ENCODE peak calls at places on chromosomes 5 and 9, in nine cellular contexts. One of them, this sample, is unnamed.

GRCh38 chr5:72065751-72066255 is 41.5 kb upstream of the MAP1B start:
- DNase-seq in stomach: no peak
- DNase-seq in HepG2: no peak
- DNase-seq in upper lobe of left lung: no peak
- DNase-seq in H1: peak
- DNase-seq in sigmoid colon: no peak
- DNase-seq in suprapubic skin: no peak
- DNase-seq in K562: no peak
- DNase-seq in transverse colon: no peak
- DNase-seq in this sample: no peak

GRCh38 chr9:133889498-133890301 is 102.4 kb downstream of the VAV2 start:
- DNase-seq in stomach: no peak
- DNase-seq in HepG2: no peak
- DNase-seq in upper lobe of left lung: no peak
- DNase-seq in H1: peak
- DNase-seq in sigmoid colon: no peak
- DNase-seq in suprapubic skin: no peak
- DNase-seq in K562: no peak
- DNase-seq in transverse colon: no peak
- DNase-seq in this sample: no peak

GRCh38 chr9:16267336-16268036 is 603.0 kb downstream of the BNC2 start:
- DNase-seq in stomach: peak
- DNase-seq in HepG2: peak
- DNase-seq in upper lobe of left lung: no peak
- DNase-seq in H1: no peak
- DNase-seq in sigmoid colon: no peak
- DNase-seq in suprapubic skin: no peak
- DNase-seq in K562: no peak
- DNase-seq in transverse colon: no peak
- DNase-seq in this sample: no peak

GRCh38 chr9:127067603-127068220 is 54.7 kb downstream of the ANGPTL2 start:
- DNase-seq in stomach: peak
- DNase-seq in HepG2: no peak
- DNase-seq in upper lobe of left lung: no peak
- DNase-seq in H1: peak
- DNase-seq in sigmoid colon: no peak
- DNase-seq in suprapubic skin: no peak
- DNase-seq in K562: no peak
- DNase-seq in transverse colon: no peak
- DNase-seq in this sample: peak

GRCh38 chr5:149264432-149265069 is 7.1 kb upstream of the AFAP1L1 start:
- DNase-seq in stomach: peak
- DNase-seq in HepG2: peak
- DNase-seq in upper lobe of left lung: no peak
- DNase-seq in H1: peak
- DNase-seq in sigmoid colon: no peak
- DNase-seq in suprapubic skin: no peak
- DNase-seq in K562: peak
- DNase-seq in transverse colon: peak
- DNase-seq in this sample: no peak

GRCh38 chr5:170937072-170937471 is 75.3 kb downstream of the RANBP17 start:
- DNase-seq in stomach: no peak
- DNase-seq in HepG2: no peak
- DNase-seq in upper lobe of left lung: no peak
- DNase-seq in H1: no peak
- DNase-seq in sigmoid colon: no peak
- DNase-seq in suprapubic skin: no peak
- DNase-seq in K562: no peak
- DNase-seq in transverse colon: no peak
- DNase-seq in this sample: no peak

GRCh38 chr5:125812631-125813030 is 610.6 kb upstream of the GRAMD2B start:
- DNase-seq in stomach: no peak
- DNase-seq in HepG2: no peak
- DNase-seq in upper lobe of left lung: no peak
- DNase-seq in H1: no peak
- DNase-seq in sigmoid colon: no peak
- DNase-seq in suprapubic skin: no peak
- DNase-seq in K562: no peak
- DNase-seq in transverse colon: no peak
- DNase-seq in this sample: no peak

GRCh38 chr9:133598978-133599377 is 10.2 kb downstream of the FAM163B start:
- DNase-seq in stomach: no peak
- DNase-seq in HepG2: no peak
- DNase-seq in upper lobe of left lung: peak
- DNase-seq in H1: no peak
- DNase-seq in sigmoid colon: no peak
- DNase-seq in suprapubic skin: no peak
- DNase-seq in K562: no peak
- DNase-seq in transverse colon: no peak
- DNase-seq in this sample: no peak

GRCh38 chr5:41418220-41419031 is 92.0 kb downstream of the PLCXD3 start:
- DNase-seq in stomach: no peak
- DNase-seq in HepG2: no peak
- DNase-seq in upper lobe of left lung: no peak
- DNase-seq in H1: no peak
- DNase-seq in sigmoid colon: no peak
- DNase-seq in suprapubic skin: no peak
- DNase-seq in K562: no peak
- DNase-seq in transverse colon: no peak
- DNase-seq in this sample: no peak

GRCh38 chr9:26919698-26920097 is 27.1 kb upstream of the CAAP1 start:
- DNase-seq in stomach: no peak
- DNase-seq in HepG2: no peak
- DNase-seq in upper lobe of left lung: no peak
- DNase-seq in H1: no peak
- DNase-seq in sigmoid colon: no peak
- DNase-seq in suprapubic skin: no peak
- DNase-seq in K562: no peak
- DNase-seq in transverse colon: no peak
- DNase-seq in this sample: no peak

GRCh38 chr5:56190500-56190899 is 42.6 kb downstream of the ANKRD55 start:
- DNase-seq in stomach: peak
- DNase-seq in HepG2: no peak
- DNase-seq in upper lobe of left lung: no peak
- DNase-seq in H1: no peak
- DNase-seq in sigmoid colon: peak
- DNase-seq in suprapubic skin: no peak
- DNase-seq in K562: no peak
- DNase-seq in transverse colon: peak
- DNase-seq in this sample: no peak

GRCh38 chr9:109551651-109552050 is 53.5 kb upstream of the PTPN3 start:
- DNase-seq in stomach: no peak
- DNase-seq in HepG2: no peak
- DNase-seq in upper lobe of left lung: no peak
- DNase-seq in H1: no peak
- DNase-seq in sigmoid colon: no peak
- DNase-seq in suprapubic skin: no peak
- DNase-seq in K562: no peak
- DNase-seq in transverse colon: no peak
- DNase-seq in this sample: no peak

GRCh38 chr5:54273715-54274114 is 36.7 kb downstream of the ARL15 start:
- DNase-seq in stomach: no peak
- DNase-seq in HepG2: peak
- DNase-seq in upper lobe of left lung: no peak
- DNase-seq in H1: no peak
- DNase-seq in sigmoid colon: no peak
- DNase-seq in suprapubic skin: no peak
- DNase-seq in K562: no peak
- DNase-seq in transverse colon: no peak
- DNase-seq in this sample: peak

DNA sequence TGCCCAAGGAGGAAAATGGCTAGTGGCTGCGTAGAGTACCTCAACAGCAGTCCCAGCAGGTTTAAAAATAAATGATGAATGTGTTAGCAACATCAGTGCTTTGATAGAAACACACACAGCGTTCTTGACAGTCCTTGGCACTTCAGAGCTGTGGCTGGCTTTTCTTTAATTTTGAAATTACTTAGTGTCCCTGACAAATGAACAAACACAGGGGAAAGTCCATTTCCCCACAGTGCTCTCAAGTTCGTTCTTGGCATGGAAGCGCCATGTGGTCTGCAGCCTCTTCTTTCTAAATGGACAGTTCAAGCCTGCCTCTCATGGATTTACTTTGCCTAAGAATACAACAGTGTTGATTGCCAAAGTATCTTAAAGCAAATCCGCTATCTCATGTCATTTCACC is 102.2 kb downstream of the ADAMTS12 start:
- DNase-seq in stomach: no peak
- DNase-seq in HepG2: no peak
- DNase-seq in upper lobe of left lung: no peak
- DNase-seq in H1: no peak
- DNase-seq in sigmoid colon: no peak
- DNase-seq in suprapubic skin: no peak
- DNase-seq in K562: no peak
- DNase-seq in transverse colon: no peak
- DNase-seq in this sample: no peak
- TF ChIP-seq POLR2AphosphoS5 in stomach: no peak
- TF ChIP-seq POLR2AphosphoS5 in HepG2: no peak
- TF ChIP-seq POLR2AphosphoS5 in upper lobe of left lung: no peak
- TF ChIP-seq POLR2AphosphoS5 in H1: no peak
- TF ChIP-seq POLR2AphosphoS5 in sigmoid colon: no peak
- TF ChIP-seq POLR2AphosphoS5 in suprapubic skin: no peak
- TF ChIP-seq POLR2AphosphoS5 in K562: no peak
- TF ChIP-seq POLR2AphosphoS5 in transverse colon: no peak
- TF ChIP-seq POLR2AphosphoS5 in this sample: no peak

GRCh38 chr5:109315245-109315644 is 94.5 kb downstream of the PJA2 start:
- DNase-seq in stomach: no peak
- DNase-seq in HepG2: no peak
- DNase-seq in upper lobe of left lung: no peak
- DNase-seq in H1: no peak
- DNase-seq in sigmoid colon: no peak
- DNase-seq in suprapubic skin: no peak
- DNase-seq in K562: no peak
- DNase-seq in transverse colon: no peak
- DNase-seq in this sample: no peak
- TF ChIP-seq EP300 in stomach: no peak
- TF ChIP-seq EP300 in HepG2: no peak
- TF ChIP-seq EP300 in upper lobe of left lung: no peak
- TF ChIP-seq EP300 in H1: no peak
- TF ChIP-seq EP300 in sigmoid colon: no peak
- TF ChIP-seq EP300 in suprapubic skin: no peak
- TF ChIP-seq EP300 in K562: no peak
- TF ChIP-seq EP300 in transverse colon: no peak
- TF ChIP-seq EP300 in this sample: no peak

DNA sequence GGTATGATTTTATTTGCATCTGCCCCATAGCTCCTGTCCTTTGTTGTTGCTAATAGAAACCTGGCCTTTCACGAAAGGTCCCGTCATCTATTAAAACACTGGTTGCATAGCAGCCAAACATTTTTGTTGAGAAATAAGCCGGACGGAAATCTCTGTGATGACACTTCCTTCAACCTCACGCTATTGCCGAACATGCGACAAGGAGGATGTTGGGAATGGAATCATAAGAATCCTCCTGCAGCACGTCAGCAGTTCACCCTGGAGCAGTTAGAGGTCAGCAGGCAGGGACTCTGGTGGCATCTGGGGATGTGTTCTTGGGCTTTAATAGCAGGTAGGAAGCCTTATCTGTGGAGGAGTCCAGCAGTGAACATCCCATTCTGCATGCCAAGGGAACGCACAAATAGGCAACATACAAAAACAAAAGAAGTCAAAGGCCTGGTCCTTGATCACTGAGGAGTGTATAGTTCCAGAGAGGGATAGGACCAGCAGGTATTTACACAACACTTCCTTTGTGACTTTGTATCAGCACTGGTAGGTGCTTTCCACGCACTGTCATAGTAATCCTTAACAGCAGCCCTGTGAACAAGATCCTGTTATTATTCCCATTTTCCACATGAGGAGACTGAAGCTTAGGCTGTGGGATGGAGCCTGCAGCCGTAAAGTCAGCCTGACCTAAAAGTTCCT is 33.4 kb downstream of the ARHGAP26 start:
- DNase-seq in stomach: no peak
- DNase-seq in HepG2: no peak
- DNase-seq in upper lobe of left lung: no peak
- DNase-seq in H1: no peak
- DNase-seq in sigmoid colon: peak
- DNase-seq in suprapubic skin: no peak
- DNase-seq in K562: no peak
- DNase-seq in transverse colon: no peak
- DNase-seq in this sample: no peak
- TF ChIP-seq POLR2AphosphoS5 in stomach: peak
- TF ChIP-seq POLR2AphosphoS5 in HepG2: no peak
- TF ChIP-seq POLR2AphosphoS5 in upper lobe of left lung: peak
- TF ChIP-seq POLR2AphosphoS5 in H1: no peak
- TF ChIP-seq POLR2AphosphoS5 in sigmoid colon: peak
- TF ChIP-seq POLR2AphosphoS5 in suprapubic skin: peak
- TF ChIP-seq POLR2AphosphoS5 in K562: no peak
- TF ChIP-seq POLR2AphosphoS5 in transverse colon: peak
- TF ChIP-seq POLR2AphosphoS5 in this sample: peak

GRCh38 chr5:140631831-140632365 is 1.1 kb downstream of the CD14 start:
- DNase-seq in stomach: no peak
- DNase-seq in HepG2: no peak
- DNase-seq in upper lobe of left lung: peak
- DNase-seq in H1: no peak
- DNase-seq in sigmoid colon: no peak
- DNase-seq in suprapubic skin: no peak
- DNase-seq in K562: no peak
- DNase-seq in transverse colon: peak
- DNase-seq in this sample: no peak
- TF ChIP-seq EP300 in stomach: no peak
- TF ChIP-seq EP300 in HepG2: no peak
- TF ChIP-seq EP300 in upper lobe of left lung: no peak
- TF ChIP-seq EP300 in H1: no peak
- TF ChIP-seq EP300 in sigmoid colon: no peak
- TF ChIP-seq EP300 in suprapubic skin: no peak
- TF ChIP-seq EP300 in K562: no peak
- TF ChIP-seq EP300 in transverse colon: no peak
- TF ChIP-seq EP300 in this sample: no peak

GRCh38 chr5:173055042-173055721 is 970 bp upstream of the CREBRF start:
- DNase-seq in stomach: no peak
- DNase-seq in HepG2: peak
- DNase-seq in upper lobe of left lung: no peak
- DNase-seq in H1: no peak
- DNase-seq in sigmoid colon: no peak
- DNase-seq in suprapubic skin: no peak
- DNase-seq in K562: no peak
- DNase-seq in transverse colon: no peak
- DNase-seq in this sample: no peak
- TF ChIP-seq POLR2AphosphoS5 in stomach: no peak
- TF ChIP-seq POLR2AphosphoS5 in HepG2: no peak
- TF ChIP-seq POLR2AphosphoS5 in upper lobe of left lung: no peak
- TF ChIP-seq POLR2AphosphoS5 in H1: no peak
- TF ChIP-seq POLR2AphosphoS5 in sigmoid colon: no peak
- TF ChIP-seq POLR2AphosphoS5 in suprapubic skin: no peak
- TF ChIP-seq POLR2AphosphoS5 in K562: no peak
- TF ChIP-seq POLR2AphosphoS5 in transverse colon: no peak
- TF ChIP-seq POLR2AphosphoS5 in this sample: no peak

GRCh38 chr9:93962041-93962440 is 6.9 kb upstream of the BARX1 start:
- DNase-seq in stomach: no peak
- DNase-seq in HepG2: no peak
- DNase-seq in upper lobe of left lung: no peak
- DNase-seq in H1: no peak
- DNase-seq in sigmoid colon: no peak
- DNase-seq in suprapubic skin: no peak
- DNase-seq in K562: no peak
- DNase-seq in transverse colon: no peak
- DNase-seq in this sample: no peak
- TF ChIP-seq EP300 in stomach: no peak
- TF ChIP-seq EP300 in HepG2: no peak
- TF ChIP-seq EP300 in upper lobe of left lung: no peak
- TF ChIP-seq EP300 in H1: no peak
- TF ChIP-seq EP300 in sigmoid colon: no peak
- TF ChIP-seq EP300 in suprapubic skin: no peak
- TF ChIP-seq EP300 in K562: no peak
- TF ChIP-seq EP300 in transverse colon: no peak
- TF ChIP-seq EP300 in this sample: no peak

This sample was measured in esophagus muscularis mucosa.